ENCODE peak calls at places on chromosome 15, in four cellular contexts. One of them, this sample, is unnamed.

GRCh38 chr15:63950911-63951481 is 95.3 kb downstream of the DAPK2 start:
- DNase-seq in Calu3: no peak
- DNase-seq in B cell: no peak
- DNase-seq in osteocyte: peak
- DNase-seq in this sample: no peak

GRCh38 chr15:47383801-47384200 is 333.5 kb upstream of the SEMA6D start:
- DNase-seq in Calu3: no peak
- DNase-seq in B cell: no peak
- DNase-seq in osteocyte: no peak
- DNase-seq in this sample: no peak

GRCh38 chr15:80836991-80837390 is 57.8 kb downstream of the CEMIP start:
- DNase-seq in Calu3: no peak
- DNase-seq in B cell: no peak
- DNase-seq in osteocyte: no peak
- DNase-seq in this sample: no peak

GRCh38 chr15:35867371-35867770 is 321.4 kb upstream of the DPH6 start:
- DNase-seq in Calu3: no peak
- DNase-seq in B cell: no peak
- DNase-seq in osteocyte: no peak
- DNase-seq in this sample: no peak

GRCh38 chr15:79478108-79478507 is 46.0 kb downstream of the MINAR1 start:
- DNase-seq in Calu3: no peak
- DNase-seq in B cell: no peak
- DNase-seq in osteocyte: no peak
- DNase-seq in this sample: no peak

GRCh38 chr15:82810863-82811421 is 1.5 kb downstream of the WHAMM start:
- DNase-seq in Calu3: no peak
- DNase-seq in B cell: no peak
- DNase-seq in osteocyte: no peak
- DNase-seq in this sample: peak

GRCh38 chr15:88647362-88648105 is 8.7 kb downstream of the ISG20 start:
- DNase-seq in Calu3: peak
- DNase-seq in B cell: peak
- DNase-seq in osteocyte: peak
- DNase-seq in this sample: no peak

GRCh38 chr15:63986751-63987341 is 59.4 kb downstream of the DAPK2 start:
- DNase-seq in Calu3: no peak
- DNase-seq in B cell: peak
- DNase-seq in osteocyte: no peak
- DNase-seq in this sample: no peak

GRCh38 chr15:32730677-32731654 is 13.2 kb downstream of the GREM1 start:
- DNase-seq in Calu3: peak
- DNase-seq in B cell: no peak
- DNase-seq in osteocyte: no peak
- DNase-seq in this sample: peak

GRCh38 chr15:95990833-95991232 is 339.7 kb upstream of the NR2F2 start:
- DNase-seq in Calu3: no peak
- DNase-seq in B cell: no peak
- DNase-seq in osteocyte: no peak
- DNase-seq in this sample: peak

GRCh38 chr15:91521996-91522395 is 331.5 kb upstream of the SLCO3A1 start:
- DNase-seq in Calu3: no peak
- DNase-seq in B cell: no peak
- DNase-seq in osteocyte: no peak
- DNase-seq in this sample: no peak

GRCh38 chr15:91525746-91526145 is 327.8 kb upstream of the SLCO3A1 start:
- DNase-seq in Calu3: no peak
- DNase-seq in B cell: no peak
- DNase-seq in osteocyte: no peak
- DNase-seq in this sample: no peak

GRCh38 chr15:91520848-91521247 is 332.7 kb upstream of the SLCO3A1 start:
- DNase-seq in Calu3: no peak
- DNase-seq in B cell: no peak
- DNase-seq in osteocyte: no peak
- DNase-seq in this sample: no peak

GRCh38 chr15:91524534-91524933 is 329.0 kb upstream of the SLCO3A1 start:
- DNase-seq in Calu3: no peak
- DNase-seq in B cell: no peak
- DNase-seq in osteocyte: no peak
- DNase-seq in this sample: no peak

GRCh38 chr15:91522609-91523332 is 330.7 kb upstream of the SLCO3A1 start:
- DNase-seq in Calu3: peak
- DNase-seq in B cell: no peak
- DNase-seq in osteocyte: no peak
- DNase-seq in this sample: no peak
- TF ChIP-seq CTCF in Calu3: peak
- TF ChIP-seq CTCF in B cell: no peak
- TF ChIP-seq CTCF in osteocyte: peak
- TF ChIP-seq CTCF in this sample: peak

DNA sequence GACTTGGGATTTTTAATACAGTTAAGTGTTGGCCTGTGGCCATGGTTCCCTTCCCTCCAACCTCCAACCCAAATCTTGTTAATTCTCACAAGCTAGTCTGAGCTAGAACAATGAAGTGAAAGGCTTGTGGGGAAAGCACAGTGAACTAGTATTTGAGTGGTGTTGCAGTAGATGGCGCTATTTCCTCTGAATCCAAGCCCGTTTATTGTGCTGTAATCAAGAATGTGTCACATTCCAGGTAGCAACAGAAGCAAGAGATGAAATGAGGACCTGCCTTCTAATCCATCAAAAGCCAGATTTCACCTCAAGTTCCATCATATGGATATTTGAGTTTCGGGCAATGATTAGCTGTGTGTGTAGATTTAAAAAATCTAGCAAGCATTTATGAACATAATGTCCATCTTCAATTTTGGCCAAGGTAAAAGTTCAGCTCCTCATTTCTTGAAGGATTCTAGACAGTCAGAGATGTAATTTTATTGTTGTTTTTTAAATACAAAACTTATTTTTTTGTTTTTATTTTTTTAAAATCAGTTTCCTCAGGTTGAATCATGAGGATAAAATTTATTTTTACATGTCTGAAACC is 160.7 kb downstream of the SQOR start:
- DNase-seq in Calu3: peak
- DNase-seq in B cell: no peak
- DNase-seq in osteocyte: no peak
- DNase-seq in this sample: peak
- TF ChIP-seq CTCF in Calu3: peak
- TF ChIP-seq CTCF in B cell: no peak
- TF ChIP-seq CTCF in osteocyte: peak
- TF ChIP-seq CTCF in this sample: peak

GRCh38 chr15:68874788-68875187 is 54.1 kb upstream of the ANP32A start:
- DNase-seq in Calu3: no peak
- DNase-seq in B cell: no peak
- DNase-seq in osteocyte: no peak
- DNase-seq in this sample: no peak
- TF ChIP-seq CTCF in Calu3: no peak
- TF ChIP-seq CTCF in B cell: no peak
- TF ChIP-seq CTCF in osteocyte: no peak
- TF ChIP-seq CTCF in this sample: no peak

GRCh38 chr15:39154136-39154770 is 426.6 kb upstream of the THBS1 start:
- DNase-seq in Calu3: no peak
- DNase-seq in B cell: no peak
- DNase-seq in osteocyte: no peak
- DNase-seq in this sample: no peak
- TF ChIP-seq CTCF in Calu3: no peak
- TF ChIP-seq CTCF in B cell: no peak
- TF ChIP-seq CTCF in osteocyte: peak
- TF ChIP-seq CTCF in this sample: no peak

GRCh38 chr15:66897971-66898370 is 167.4 kb upstream of the SMAD3 start:
- DNase-seq in Calu3: no peak
- DNase-seq in B cell: no peak
- DNase-seq in osteocyte: no peak
- DNase-seq in this sample: no peak

GRCh38 chr15:66900586-66901310 is 164.7 kb upstream of the SMAD3 start:
- DNase-seq in Calu3: no peak
- DNase-seq in B cell: no peak
- DNase-seq in osteocyte: no peak
- DNase-seq in this sample: no peak

GRCh38 chr15:66901336-66902100 is 163.9 kb upstream of the SMAD3 start:
- DNase-seq in Calu3: no peak
- DNase-seq in B cell: no peak
- DNase-seq in osteocyte: no peak
- DNase-seq in this sample: no peak

GRCh38 chr15:66898656-66899402 is 166.6 kb upstream of the SMAD3 start:
- DNase-seq in Calu3: no peak
- DNase-seq in B cell: no peak
- DNase-seq in osteocyte: no peak
- DNase-seq in this sample: no peak

DNA sequence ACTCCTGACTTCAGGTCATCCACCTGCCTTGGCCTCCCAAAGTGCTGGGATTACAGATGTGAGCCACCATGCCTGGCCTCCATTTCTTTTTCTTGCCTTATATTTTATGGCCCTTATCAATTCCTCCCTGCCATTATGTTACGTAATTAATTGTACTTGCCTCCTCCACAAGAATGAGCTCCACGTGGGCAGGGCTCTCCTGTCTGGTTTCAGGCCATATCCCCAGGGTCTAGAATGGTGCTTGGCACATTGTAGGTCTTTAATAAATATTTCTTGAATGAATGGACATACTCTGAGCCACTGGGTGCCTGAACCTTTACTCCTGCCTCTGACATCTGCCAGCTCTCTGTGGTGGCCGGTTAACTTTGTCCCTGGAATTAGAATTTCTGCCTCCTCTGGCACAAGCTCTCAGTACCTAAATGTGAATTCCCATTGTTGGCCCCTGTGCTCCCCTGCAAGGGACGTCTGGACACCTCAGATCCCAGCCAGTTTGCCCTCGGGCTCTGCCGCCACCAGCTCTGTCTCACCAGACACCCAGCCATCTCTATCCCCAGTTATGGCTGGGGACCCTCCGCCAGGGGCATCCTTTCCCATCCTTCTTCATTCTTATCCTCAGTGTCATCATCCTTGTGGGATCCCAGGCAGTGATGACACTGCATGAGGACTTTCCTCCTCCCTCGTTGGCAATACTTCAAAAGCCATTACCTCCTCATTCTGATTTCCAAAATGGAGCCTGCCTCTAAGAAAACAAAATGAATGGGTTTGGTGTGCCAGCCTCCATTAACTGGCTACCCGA is 165.6 kb upstream of the SMAD3 start:
- DNase-seq in Calu3: no peak
- DNase-seq in B cell: no peak
- DNase-seq in osteocyte: no peak
- DNase-seq in this sample: no peak
- TF ChIP-seq CTCF in Calu3: no peak
- TF ChIP-seq CTCF in B cell: no peak
- TF ChIP-seq CTCF in osteocyte: no peak
- TF ChIP-seq CTCF in this sample: no peak

GRCh38 chr15:77630064-77630463 is 2.6 kb downstream of the LINGO1 start:
- DNase-seq in Calu3: no peak
- DNase-seq in B cell: no peak
- DNase-seq in osteocyte: no peak
- DNase-seq in this sample: no peak

GRCh38 chr15:77632760-77633133 is at the start of gene LINGO1:
- DNase-seq in Calu3: peak
- DNase-seq in B cell: no peak
- DNase-seq in osteocyte: no peak
- DNase-seq in this sample: no peak

GRCh38 chr15:77631790-77632551 is 741 bp downstream of the LINGO1 start:
- DNase-seq in Calu3: peak
- DNase-seq in B cell: no peak
- DNase-seq in osteocyte: no peak
- DNase-seq in this sample: no peak

GRCh38 chr15:77629070-77630030 is 3.4 kb downstream of the LINGO1 start:
- DNase-seq in Calu3: no peak
- DNase-seq in B cell: no peak
- DNase-seq in osteocyte: no peak
- DNase-seq in this sample: no peak

DNA sequence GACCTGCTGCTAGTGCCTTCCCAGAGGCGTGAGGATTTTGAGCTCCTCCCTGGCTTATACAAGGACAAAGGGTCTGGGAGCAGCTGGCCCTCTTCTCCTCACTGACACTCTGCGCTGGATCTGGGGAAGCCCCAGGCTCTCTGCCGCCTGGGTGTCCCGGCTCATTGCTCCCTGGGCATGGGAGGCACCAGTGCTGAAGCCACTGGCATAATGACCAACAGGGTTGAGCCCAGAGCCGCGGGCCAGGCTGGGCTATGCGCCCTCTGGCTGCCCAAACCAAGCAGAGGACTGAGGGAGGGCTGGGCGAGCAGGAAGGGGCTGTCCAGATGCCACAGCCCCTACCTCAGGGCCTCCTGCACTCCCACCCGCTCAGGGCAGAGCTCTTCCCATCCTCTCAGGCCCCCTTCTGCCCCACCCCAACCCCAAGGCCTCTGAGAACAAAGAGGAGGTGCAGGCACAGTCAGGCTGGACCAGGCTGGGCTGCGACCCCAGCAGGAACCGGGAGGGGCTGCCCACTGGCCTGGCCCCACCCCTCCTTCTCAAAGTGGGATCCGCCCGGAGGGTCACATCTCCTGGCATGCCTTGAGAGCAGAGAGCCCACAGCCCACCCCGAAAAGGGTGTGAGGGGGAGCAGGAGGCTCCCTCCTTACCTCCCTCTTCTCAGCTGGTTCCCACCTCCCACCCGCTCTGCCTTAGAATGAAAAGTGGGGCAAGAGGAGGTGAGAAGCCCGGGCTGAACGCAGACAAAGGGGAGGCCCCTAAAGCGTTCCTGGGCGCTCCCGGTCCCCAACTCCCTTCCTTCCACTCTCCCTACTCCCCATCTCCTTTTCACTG is 1.5 kb downstream of the LINGO1 start:
- DNase-seq in Calu3: peak
- DNase-seq in B cell: no peak
- DNase-seq in osteocyte: no peak
- DNase-seq in this sample: no peak
- TF ChIP-seq CTCF in Calu3: no peak
- TF ChIP-seq CTCF in B cell: no peak
- TF ChIP-seq CTCF in osteocyte: peak
- TF ChIP-seq CTCF in this sample: no peak

This sample was measured in activated CD8-positive, alpha-beta T cell treated with anti-CD3 and anti-CD28 coated beads for 36 hours.